ENCODE peak calls at places on chromosomes 13 and 19, in four cellular contexts. G is retinal pigment epithelial cell, Q is PC-3, X is stomach. A is an unnamed sample.

GRCh38 chr19:54062643-54063042 is 1.1 kb downstream of the VSTM1 start:
- DNase-seq in G (no peak), Q (no peak), X (no peak), A (no peak)

GRCh38 chr13:106527806-106528205 is 7.7 kb downstream of the EFNB2 start:
- DNase-seq in G (no peak), Q (no peak), X (no peak), A (no peak)

GRCh38 chr13:80436571-80437169 is 95.7 kb upstream of the SPRY2 start:
- DNase-seq in G (peak; percentile 8), Q (no peak), X (no peak), A (peak; percentile 73)

GRCh38 chr13:49185264-49185663 is 34.9 kb upstream of the MLNR start:
- DNase-seq in G (no peak), Q (peak; percentile 25), X (no peak), A (no peak)

GRCh38 chr19:41430907-41431306 is 3.7 kb upstream of the B3GNT8 start:
- DNase-seq in G (no peak), Q (no peak), X (no peak), A (no peak)

GRCh38 chr13:31020996-31021395 is 88.5 kb downstream of the TEX26 start:
- DNase-seq in G (no peak), Q (no peak), X (no peak), A (no peak)

GRCh38 chr13:60090579-60090978 is 73.1 kb downstream of the DIAPH3 start:
- DNase-seq in G (no peak), Q (no peak), X (no peak), A (no peak)

GRCh38 chr19:38655148-38655824 is 7.8 kb downstream of the ACTN4 start:
- DNase-seq in G (no peak), Q (no peak), X (no peak), A (no peak)

GRCh38 chr13:110442946-110443632 is 118.4 kb downstream of the RAB20 start:
- DNase-seq in G (no peak), Q (peak; percentile 47), X (no peak), A (no peak)

GRCh38 chr13:100790405-100790804 is 115.8 kb upstream of the TMTC4 start:
- DNase-seq in G (no peak), Q (no peak), X (no peak), A (no peak)

GRCh38 chr13:108787709-108788394 is 158.4 kb downstream of the MYO16 start:
- DNase-seq in G (no peak), Q (no peak), X (no peak), A (no peak)

GRCh38 chr13:30408319-30409101 is 13.8 kb upstream of the UBE2L5 start:
- DNase-seq in G (peak; percentile 68), Q (peak; percentile 89), X (peak; percentile 96), A (peak; percentile 64)

GRCh38 chr13:30142502-30143211 is 164.7 kb downstream of the KATNAL1 start:
- DNase-seq in G (peak; percentile 78), Q (peak; percentile 90), X (no peak), A (peak; percentile 97)

GRCh38 chr13:32038353-32038752 is 6.8 kb downstream of the FRY start:
- DNase-seq in G (no peak), Q (no peak), X (no peak), A (no peak)

GRCh38 chr13:109760372-109760771 is 26.0 kb downstream of the IRS2 start:
- DNase-seq in G (no peak), Q (no peak), X (no peak), A (no peak)

GRCh38 chr19:40365613-40366401 is 17.3 kb downstream of the PLD3 start:
- DNase-seq in G (no peak), Q (peak; percentile 65), X (peak; percentile 54), A (peak; percentile 29)

GRCh38 chr19:54551950-54552912 is 21.4 kb upstream of the LILRA2 start:
- DNase-seq in G (no peak), Q (no peak), X (no peak), A (no peak)

GRCh38 chr13:112730157-112730671 is 40.4 kb downstream of the ATP11A start:
- DNase-seq in G (no peak), Q (no peak), X (peak; percentile 15), A (no peak)

GRCh38 chr19:49793561-49793840 is 19.6 kb downstream of the FUZ start:
- DNase-seq in G (no peak), Q (peak; percentile 77), X (no peak), A (no peak)

GRCh38 chr13:107192289-107192688 is 624.4 kb upstream of the ARGLU1 start:
- DNase-seq in G (no peak), Q (no peak), X (peak; percentile 37), A (no peak)

GRCh38 chr19:37251308-37252229 is 33.6 kb downstream of the ZNF383 start:
- DNase-seq in G (peak; percentile 97), Q (peak; percentile 16), X (peak; percentile 43), A (peak; percentile 98)

GRCh38 chr13:40664100-40665060 is 2.1 kb downstream of the FOXO1 start:
- DNase-seq in G (no peak), Q (peak; percentile 49), X (peak; percentile 82), A (no peak)

GRCh38 chr13:23547000-23547590 is 23.1 kb upstream of the TNFRSF19 start:
- DNase-seq in G (no peak), Q (no peak), X (no peak), A (no peak)

GRCh38 chr13:21426238-21426637 is 32.9 kb downstream of the ZDHHC20 start:
- DNase-seq in G (no peak), Q (no peak), X (no peak), A (no peak)

GRCh38 chr13:21060063-21060826 is 1.1 kb downstream of the LATS2 start:
- DNase-seq in G (no peak), Q (peak; percentile 33), X (peak; percentile 52), A (no peak)

GRCh38 chr19:42111811-42112210 is 20.4 kb downstream of the POU2F2 start:
- DNase-seq in G (no peak), Q (no peak), X (no peak), A (no peak)

GRCh38 chr19:55546822-55547614 is 1.7 kb upstream of the SBK3 start:
- DNase-seq in G (no peak), Q (peak; percentile 92), X (peak; percentile 81), A (peak; percentile 39)

GRCh38 chr13:37194428-37194861 is 89.0 kb upstream of the CSNK1A1L start:
- DNase-seq in G (no peak), Q (peak; percentile 88), X (no peak), A (peak; percentile 78)

GRCh38 chr13:45410466-45410865 is 7.7 kb downstream of the SLC25A30 start:
- DNase-seq in G (no peak), Q (no peak), X (no peak), A (no peak)

DNA sequence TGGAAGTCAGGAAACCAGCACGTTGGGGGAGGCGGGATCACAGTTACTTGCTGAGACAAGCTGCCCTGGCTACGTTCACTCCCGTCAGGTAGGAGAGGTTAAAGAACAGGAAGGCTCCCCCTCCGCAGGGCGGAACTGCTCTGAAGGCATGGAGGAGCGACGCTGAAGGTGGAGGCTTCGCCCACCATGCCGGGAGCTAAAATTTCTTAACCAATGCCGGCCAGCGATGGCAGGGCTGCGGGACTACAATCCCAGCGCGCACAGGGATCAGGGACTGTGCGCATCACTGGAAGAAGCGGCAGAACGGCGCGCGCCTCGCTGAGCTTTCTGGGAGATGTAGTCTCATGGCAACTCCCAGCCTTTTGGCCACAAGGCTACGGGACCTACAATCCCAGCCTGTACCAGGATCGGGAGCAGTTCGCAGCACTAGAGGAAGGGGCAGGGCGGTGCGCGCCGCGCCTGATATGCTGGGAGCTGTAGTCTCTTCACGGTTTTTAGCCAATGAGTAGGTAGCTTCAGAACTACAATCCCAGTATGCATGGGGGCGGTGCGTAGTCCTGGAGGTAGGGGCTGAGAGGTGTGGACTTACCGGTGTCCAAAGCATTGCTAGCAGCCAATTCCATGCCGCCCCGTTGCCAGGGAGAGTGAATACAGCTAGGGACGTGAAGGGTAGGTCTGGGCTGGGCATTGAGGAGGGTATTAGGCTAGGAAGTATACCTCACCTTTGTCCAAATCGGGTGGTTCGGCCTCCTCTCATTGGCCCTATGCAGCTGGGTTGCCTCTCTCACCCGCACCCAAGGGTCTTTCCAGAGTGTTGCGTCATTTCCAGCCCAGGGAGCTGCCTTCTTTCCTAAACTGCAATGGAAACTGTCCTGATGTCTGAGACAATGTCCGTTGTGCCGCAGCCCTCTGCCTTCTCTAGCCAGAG is 12.8 kb upstream of the ZNF682 start:
- DNase-seq in G (peak; percentile 98), Q (peak; percentile 49), X (peak; percentile 97), A (peak; percentile 98)
- H3K4me3 ChIP-seq in G (peak overlapping the region; percentile 79), Q (peak overlapping the region; percentile 50), X (peak overlapping the region; percentile 66), A (peak overlapping the region; percentile 69)

DNA sequence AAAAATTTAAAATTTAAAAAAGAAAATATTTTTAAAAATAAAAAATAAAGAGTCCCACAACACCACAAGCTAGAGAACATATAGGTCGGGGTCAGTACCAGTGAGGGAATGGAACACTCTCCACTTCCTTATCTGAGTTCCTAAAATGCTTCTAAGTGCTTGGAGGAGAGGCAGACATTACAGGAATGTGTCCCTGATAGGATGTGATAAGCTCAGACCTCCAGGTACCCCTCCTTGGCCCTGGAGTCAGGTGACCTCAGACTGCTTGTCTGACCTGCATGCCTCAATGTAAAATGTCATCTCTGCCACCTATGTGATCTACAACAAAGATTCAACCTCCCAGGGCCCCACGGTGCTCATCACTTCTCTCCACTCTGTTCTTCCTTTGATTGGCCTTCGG is 2.8 kb downstream of the ZNF814 start:
- DNase-seq in G (no peak), Q (no peak), X (no peak), A (no peak)
- H3K4me3 ChIP-seq in G (no peak overlapping the region), Q (no peak overlapping the region), X (no peak overlapping the region), A (no peak overlapping the region)

DNA sequence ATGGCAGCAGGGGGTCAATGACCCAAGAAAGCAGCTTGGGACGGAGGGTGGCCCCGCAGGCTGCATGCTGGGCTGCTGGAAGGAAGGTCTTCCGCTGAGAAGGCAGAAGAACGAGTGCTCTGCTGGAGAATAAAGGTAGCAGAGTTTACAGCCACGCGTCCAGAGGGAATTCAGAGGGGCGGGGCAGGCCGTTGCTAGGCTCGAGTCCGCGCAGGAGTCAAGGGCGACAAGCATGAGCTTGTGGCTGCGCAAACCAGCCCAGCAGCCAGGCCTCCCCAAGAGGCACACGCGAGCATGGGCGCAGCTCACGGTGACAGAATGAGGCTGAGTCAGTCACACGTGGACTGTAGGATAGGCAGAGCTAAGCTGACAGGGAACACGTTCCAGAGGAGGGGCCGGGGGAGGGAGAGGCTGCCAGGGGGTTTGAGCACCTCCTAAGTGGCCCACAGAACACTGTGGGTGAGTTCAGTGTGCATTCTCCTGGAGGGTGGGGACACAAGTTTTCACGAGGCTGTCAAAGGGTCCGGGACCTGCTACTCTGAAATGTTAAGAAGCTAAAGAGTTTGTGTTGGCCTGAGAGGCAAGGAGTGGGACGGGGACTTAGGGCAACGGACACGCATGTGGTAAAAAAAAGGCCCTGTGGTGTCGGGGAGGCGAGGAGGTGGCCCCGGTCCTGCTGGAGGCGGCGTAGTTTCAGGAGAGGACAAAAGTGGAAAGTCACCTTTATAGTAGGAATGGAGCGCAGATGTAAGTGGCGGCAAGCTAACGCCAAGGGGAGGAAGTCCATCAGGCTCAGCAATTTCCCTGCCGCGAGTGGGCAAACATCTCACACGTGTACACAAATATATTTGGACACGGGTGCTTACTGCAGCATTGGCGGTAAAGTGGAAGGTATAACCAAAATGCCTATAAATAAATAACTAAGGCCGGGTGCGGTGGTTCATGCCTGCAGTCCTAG is 17.7 kb downstream of the RFX2 start:
- DNase-seq in G (peak; percentile 89), Q (peak; percentile 90), X (peak; percentile 80), A (no peak)
- H3K4me3 ChIP-seq in G (peak overlapping the region; percentile 37), Q (peak overlapping the region; percentile 38), X (peak overlapping the region; percentile 27), A (peak overlapping the region; percentile 32)

DNA sequence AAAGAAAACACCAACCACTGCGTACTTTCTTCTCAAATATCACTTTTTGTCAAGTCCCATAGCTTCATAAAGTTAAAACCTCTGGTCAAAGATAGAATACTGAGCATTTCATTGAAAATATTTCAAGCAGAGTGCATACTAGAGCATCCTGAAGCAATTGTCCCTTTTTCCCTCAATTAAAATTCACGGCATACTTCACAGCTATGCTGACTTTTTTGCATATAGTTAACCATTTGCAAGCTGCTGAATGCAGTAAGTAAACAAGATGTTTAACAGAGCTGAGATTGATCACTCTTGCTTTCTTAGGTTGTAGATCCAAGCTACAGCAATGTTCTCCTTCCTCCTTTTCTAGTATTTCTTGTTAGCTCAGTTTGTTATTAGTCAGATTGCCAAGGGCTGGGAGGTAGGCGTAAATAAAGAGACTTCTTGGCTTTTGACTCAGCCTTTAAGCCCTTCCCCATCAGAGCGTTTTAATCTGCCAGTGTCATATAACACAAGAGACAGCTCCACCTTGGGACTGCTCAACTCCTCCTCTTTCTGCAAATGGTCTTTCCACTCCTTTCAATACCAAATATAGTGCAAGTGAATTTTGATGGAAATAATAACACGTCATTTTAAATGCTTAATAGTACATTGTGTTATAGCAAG is at the start of gene SLITRK6:
- DNase-seq in G (peak; percentile 66), Q (peak; percentile 93), X (no peak), A (peak; percentile 51)
- H3K4me3 ChIP-seq in G (no peak within 1 kb of the TSS), Q (peak within 1 kb of the TSS; percentile 71), X (no peak within 1 kb of the TSS), A (peak within 1 kb of the TSS; percentile 14)